ENCODE peak calls at places on chromosomes 13 and 19, in four cellular contexts. One of them, this sample, is unnamed.

GRCh38 chr13:109784590-109785140 is 1.7 kb downstream of the IRS2 start:
- DNase-seq in psoas muscle: peak; percentile 85
- DNase-seq in body of pancreas: peak; percentile 74
- DNase-seq in lower leg skin: peak; percentile 59
- DNase-seq in this sample: peak; percentile 72

GRCh38 chr13:101115762-101116161 is 300.5 kb downstream of the NALCN start:
- DNase-seq in lower leg skin: no peak
- DNase-seq in psoas muscle: no peak
- DNase-seq in body of pancreas: no peak
- DNase-seq in this sample: peak; percentile 6

GRCh38 chr19:50537769-50538230 is 24.1 kb upstream of the ASPDH start:
- DNase-seq in psoas muscle: peak; percentile 74
- DNase-seq in lower leg skin: peak; percentile 30
- DNase-seq in body of pancreas: peak; percentile 64
- DNase-seq in this sample: peak; percentile 64

GRCh38 chr13:95304446-95304845 is 3.2 kb upstream of the ABCC4 start:
- DNase-seq in body of pancreas: no peak
- DNase-seq in psoas muscle: no peak
- DNase-seq in lower leg skin: no peak
- DNase-seq in this sample: no peak

GRCh38 chr13:44244288-44244687 is 129.3 kb upstream of the SERP2 start:
- DNase-seq in psoas muscle: no peak
- DNase-seq in lower leg skin: no peak
- DNase-seq in body of pancreas: no peak
- DNase-seq in this sample: peak; percentile 9

GRCh38 chr13:102721800-102722231 is 27.0 kb upstream of the METTL21C start:
- DNase-seq in lower leg skin: no peak
- DNase-seq in psoas muscle: peak; percentile 20
- DNase-seq in body of pancreas: no peak
- DNase-seq in this sample: peak; percentile 18

GRCh38 chr19:29544656-29545360 is 19.0 kb downstream of the VSTM2B start:
- DNase-seq in lower leg skin: no peak
- DNase-seq in psoas muscle: no peak
- DNase-seq in body of pancreas: no peak
- DNase-seq in this sample: no peak

GRCh38 chr13:109483369-109483768 is 303.0 kb downstream of the IRS2 start:
- DNase-seq in body of pancreas: no peak
- DNase-seq in psoas muscle: no peak
- DNase-seq in lower leg skin: no peak
- DNase-seq in this sample: no peak

GRCh38 chr19:16828990-16829821 is at the start of gene SIN3B:
- DNase-seq in body of pancreas: peak; percentile 87
- DNase-seq in lower leg skin: peak; percentile 78
- DNase-seq in psoas muscle: peak; percentile 84
- DNase-seq in this sample: peak; percentile 58

GRCh38 chr19:35379992-35380391 is 9.1 kb downstream of the GPR42 start:
- DNase-seq in body of pancreas: no peak
- DNase-seq in lower leg skin: no peak
- DNase-seq in psoas muscle: no peak
- DNase-seq in this sample: no peak

GRCh38 chr13:109998808-109999528 is 212.6 kb upstream of the IRS2 start:
- DNase-seq in psoas muscle: no peak
- DNase-seq in lower leg skin: no peak
- DNase-seq in body of pancreas: no peak
- DNase-seq in this sample: peak; percentile 97

GRCh38 chr13:99984463-99985242 is 3.1 kb downstream of the ZIC2 start:
- DNase-seq in lower leg skin: no peak
- DNase-seq in psoas muscle: no peak
- DNase-seq in body of pancreas: no peak
- DNase-seq in this sample: no peak

GRCh38 chr19:29285878-29286277 is 72.9 kb upstream of the UQCRFS1 start:
- DNase-seq in lower leg skin: no peak
- DNase-seq in psoas muscle: no peak
- DNase-seq in body of pancreas: no peak
- DNase-seq in this sample: no peak

GRCh38 chr19:23286477-23286876 is 36.3 kb upstream of the ZNF724 start:
- DNase-seq in lower leg skin: no peak
- DNase-seq in body of pancreas: no peak
- DNase-seq in psoas muscle: no peak
- DNase-seq in this sample: no peak

GRCh38 chr19:16920816-16921529 is 32.2 kb downstream of the F2RL3 start:
- DNase-seq in psoas muscle: peak; percentile 43
- DNase-seq in body of pancreas: no peak
- DNase-seq in lower leg skin: no peak
- DNase-seq in this sample: peak; percentile 83

GRCh38 chr13:51286135-51287002 is 53.1 kb upstream of the SERPINE3 start:
- DNase-seq in psoas muscle: peak; percentile 73
- DNase-seq in body of pancreas: peak; percentile 81
- DNase-seq in lower leg skin: peak; percentile 55
- DNase-seq in this sample: peak; percentile 52

DNA sequence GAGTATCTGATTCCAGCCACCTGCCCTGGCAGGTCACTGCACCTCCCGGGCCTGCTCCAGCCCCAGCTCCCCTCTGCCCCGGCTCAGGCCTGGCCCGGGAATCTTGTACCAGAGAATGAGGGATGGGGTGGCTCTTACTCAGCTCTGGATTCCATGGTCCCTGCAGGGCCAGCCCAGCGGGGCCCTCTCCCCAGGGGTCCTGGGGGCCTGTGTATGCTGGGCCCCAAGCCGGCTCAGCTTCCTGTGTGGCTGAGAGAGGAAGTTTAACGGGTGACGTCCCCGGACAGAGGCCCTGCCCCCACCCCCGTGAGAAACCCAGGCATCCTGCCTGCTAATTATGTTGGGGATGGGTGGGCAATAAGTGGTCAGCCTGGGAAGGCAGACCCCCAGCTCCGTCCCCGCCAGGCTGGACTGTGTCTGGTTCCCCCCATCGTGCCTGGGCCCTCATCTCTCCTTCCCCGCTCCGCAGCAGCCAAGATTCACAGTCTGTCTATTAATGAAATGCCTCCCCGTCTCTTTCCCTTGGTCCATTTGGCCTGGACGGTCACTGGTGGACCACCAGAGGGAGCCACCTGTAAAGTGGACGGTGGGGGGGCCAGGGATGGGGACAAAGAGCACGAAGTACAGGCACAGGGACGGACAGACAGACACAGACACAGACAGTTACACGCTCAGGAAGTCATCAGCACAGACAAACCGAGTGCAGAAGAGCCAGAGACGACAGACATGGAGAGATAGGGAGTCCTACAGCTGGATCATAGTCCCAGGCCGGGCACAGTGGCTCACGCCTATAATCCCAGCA is at the start of gene DENND1C:
- DNase-seq in psoas muscle: peak; percentile 36
- DNase-seq in lower leg skin: no peak
- DNase-seq in body of pancreas: peak; percentile 34
- DNase-seq in this sample: no peak
- TF ChIP-seq CTCF in psoas muscle: peak; percentile 29
- TF ChIP-seq CTCF in lower leg skin: no peak
- TF ChIP-seq CTCF in body of pancreas: peak; percentile 33
- TF ChIP-seq CTCF in this sample: peak; percentile 72

GRCh38 chr19:47405854-47406417 is 13.4 kb downstream of the MEIS3 start:
- DNase-seq in lower leg skin: no peak
- DNase-seq in body of pancreas: no peak
- DNase-seq in psoas muscle: no peak
- DNase-seq in this sample: no peak
- TF ChIP-seq CTCF in lower leg skin: no peak
- TF ChIP-seq CTCF in body of pancreas: no peak
- TF ChIP-seq CTCF in psoas muscle: no peak
- TF ChIP-seq CTCF in this sample: no peak

GRCh38 chr19:13052447-13053232 is 50.0 kb downstream of the LYL1 start:
- DNase-seq in body of pancreas: no peak
- DNase-seq in psoas muscle: no peak
- DNase-seq in lower leg skin: no peak
- DNase-seq in this sample: no peak
- TF ChIP-seq CTCF in body of pancreas: no peak
- TF ChIP-seq CTCF in psoas muscle: no peak
- TF ChIP-seq CTCF in lower leg skin: no peak
- TF ChIP-seq CTCF in this sample: no peak

DNA sequence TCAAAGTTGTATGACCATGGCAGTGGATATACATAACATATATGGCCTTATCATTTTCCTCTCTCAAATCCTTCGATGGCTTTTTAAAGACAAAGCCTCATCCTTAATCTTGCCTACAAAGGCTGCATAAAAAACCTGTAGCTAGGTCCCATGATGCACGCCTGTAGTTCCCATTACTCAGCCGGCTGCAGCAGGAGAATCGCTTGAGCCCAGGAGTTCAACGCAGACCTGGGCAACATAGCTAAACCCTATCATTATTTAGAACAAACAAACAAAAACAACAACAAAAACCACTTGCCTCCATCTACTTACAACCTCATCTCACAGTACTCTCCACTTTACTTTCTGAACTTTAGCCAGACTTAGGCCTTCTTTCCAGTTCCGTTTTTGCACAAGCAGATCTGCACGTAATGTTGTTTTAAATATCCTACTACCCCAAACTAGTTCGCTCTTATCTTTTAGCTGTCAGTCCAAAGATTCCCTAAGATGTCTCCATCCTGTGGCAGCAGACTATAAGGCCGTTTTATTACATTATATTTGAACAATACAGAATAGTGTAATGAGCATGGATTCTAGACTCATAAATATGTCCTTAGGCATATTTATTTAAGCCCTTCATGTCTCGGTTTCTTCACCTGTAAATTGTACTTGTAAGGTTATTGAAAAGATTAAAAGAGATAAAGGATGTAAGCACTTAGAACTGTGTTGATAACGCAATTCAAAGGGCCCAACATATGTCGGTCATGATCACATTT is 969 bp upstream of the POMP start:
- DNase-seq in psoas muscle: no peak
- DNase-seq in lower leg skin: no peak
- DNase-seq in body of pancreas: no peak
- DNase-seq in this sample: peak; percentile 16
- TF ChIP-seq CTCF in psoas muscle: no peak
- TF ChIP-seq CTCF in lower leg skin: no peak
- TF ChIP-seq CTCF in body of pancreas: no peak
- TF ChIP-seq CTCF in this sample: peak; percentile 53

DNA sequence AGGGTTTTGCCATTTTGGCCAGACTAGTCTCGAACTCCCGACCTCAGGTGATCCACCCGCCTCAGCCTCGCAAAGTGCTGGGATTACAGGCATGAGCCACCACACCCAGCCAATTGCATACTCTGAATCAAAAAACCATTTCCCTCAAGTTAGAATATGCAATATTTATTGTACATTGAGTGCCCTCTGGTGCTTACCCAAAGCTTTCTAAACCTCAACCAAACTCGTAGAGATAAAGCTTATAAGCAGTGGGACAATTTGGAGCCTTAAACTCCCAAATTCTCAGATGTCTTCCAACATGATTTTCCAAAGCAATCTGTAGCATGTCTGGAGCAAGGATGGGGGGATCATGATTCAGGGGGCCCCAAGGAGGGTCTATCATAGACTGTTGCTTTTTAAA is 22.4 kb downstream of the RFXAP start:
- DNase-seq in psoas muscle: no peak
- DNase-seq in lower leg skin: no peak
- DNase-seq in body of pancreas: no peak
- DNase-seq in this sample: no peak
- TF ChIP-seq CTCF in psoas muscle: no peak
- TF ChIP-seq CTCF in lower leg skin: no peak
- TF ChIP-seq CTCF in body of pancreas: no peak
- TF ChIP-seq CTCF in this sample: no peak

GRCh38 chr13:42041684-42042035 is 6.8 kb upstream of the DGKH start:
- DNase-seq in body of pancreas: peak; percentile 59
- DNase-seq in psoas muscle: peak; percentile 39
- DNase-seq in lower leg skin: peak; percentile 45
- DNase-seq in this sample: peak; percentile 78
- TF ChIP-seq CTCF in body of pancreas: no peak
- TF ChIP-seq CTCF in psoas muscle: peak; percentile 42
- TF ChIP-seq CTCF in lower leg skin: no peak
- TF ChIP-seq CTCF in this sample: peak; percentile 71

GRCh38 chr13:54232700-54233099 is 1204.1 kb downstream of the OLFM4 start:
- DNase-seq in body of pancreas: no peak
- DNase-seq in lower leg skin: no peak
- DNase-seq in psoas muscle: no peak
- DNase-seq in this sample: no peak
- TF ChIP-seq CTCF in body of pancreas: no peak
- TF ChIP-seq CTCF in lower leg skin: no peak
- TF ChIP-seq CTCF in psoas muscle: no peak
- TF ChIP-seq CTCF in this sample: no peak

DNA sequence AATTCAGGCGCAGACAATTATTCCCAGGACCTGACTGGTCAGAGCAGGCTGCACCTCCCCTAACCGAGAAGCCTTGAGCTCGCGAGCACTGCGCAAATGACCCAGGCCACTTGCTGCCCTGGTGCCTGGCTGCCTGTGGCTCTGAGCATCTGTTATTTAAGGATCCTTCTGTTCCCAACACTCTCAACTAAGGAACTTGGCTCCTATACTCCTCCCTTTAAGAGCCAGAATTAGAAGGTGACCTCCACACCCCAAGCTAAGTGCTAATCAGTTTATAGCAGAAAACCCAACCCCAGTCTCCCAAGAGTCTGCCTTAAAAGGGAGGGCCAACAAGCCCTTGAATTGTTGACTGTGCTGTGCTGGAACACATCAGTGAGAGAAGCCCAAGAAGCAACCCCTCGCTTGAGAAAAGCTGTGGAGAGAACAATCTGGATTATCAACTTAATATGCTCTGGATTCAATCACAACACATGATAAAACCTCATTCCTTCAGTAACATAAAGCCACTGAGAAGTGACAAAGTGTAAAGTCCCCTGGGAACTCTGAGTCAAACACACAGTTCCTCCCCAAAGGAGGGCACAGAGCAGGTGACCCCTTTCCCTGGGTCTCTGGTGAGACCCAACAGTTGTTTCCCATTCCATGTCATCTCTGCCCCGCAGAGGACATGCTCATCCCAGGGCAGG is 14.6 kb downstream of the AKAP8L start:
- DNase-seq in lower leg skin: no peak
- DNase-seq in psoas muscle: no peak
- DNase-seq in body of pancreas: no peak
- DNase-seq in this sample: no peak
- TF ChIP-seq CTCF in lower leg skin: no peak
- TF ChIP-seq CTCF in psoas muscle: no peak
- TF ChIP-seq CTCF in body of pancreas: no peak
- TF ChIP-seq CTCF in this sample: no peak

GRCh38 chr13:41674246-41674645 is 216.9 kb downstream of the RGCC start:
- DNase-seq in psoas muscle: no peak
- DNase-seq in body of pancreas: no peak
- DNase-seq in lower leg skin: no peak
- DNase-seq in this sample: no peak

GRCh38 chr13:41675306-41675705 is 218.0 kb downstream of the RGCC start:
- DNase-seq in lower leg skin: no peak
- DNase-seq in body of pancreas: no peak
- DNase-seq in psoas muscle: no peak
- DNase-seq in this sample: peak; percentile 21

GRCh38 chr13:41668130-41668757 is 210.9 kb downstream of the RGCC start:
- DNase-seq in body of pancreas: peak; percentile 67
- DNase-seq in lower leg skin: peak; percentile 63
- DNase-seq in psoas muscle: peak; percentile 18
- DNase-seq in this sample: peak; percentile 85

GRCh38 chr13:41670873-41671443 is 213.6 kb downstream of the RGCC start:
- DNase-seq in psoas muscle: no peak
- DNase-seq in body of pancreas: no peak
- DNase-seq in lower leg skin: no peak
- DNase-seq in this sample: no peak
- TF ChIP-seq CTCF in psoas muscle: no peak
- TF ChIP-seq CTCF in body of pancreas: no peak
- TF ChIP-seq CTCF in lower leg skin: no peak
- TF ChIP-seq CTCF in this sample: no peak

This sample was measured in HFFc6.